ENCODE peak calls at places on chromosome 22, in nine cellular contexts. One of them, this sample, is unnamed.

GRCh38 chr22:40685406-40685805 is 6.1 kb downstream of the MCHR1 start:
- DNase-seq in chondrocyte: no peak
- DNase-seq in AG04450: no peak
- DNase-seq in left ventricle myocardium inferior: no peak
- DNase-seq in fibroblast of mammary gland: no peak
- DNase-seq in left lung: no peak
- DNase-seq in lower lobe of right lung: no peak
- DNase-seq in type B pancreatic cell: no peak
- DNase-seq in NCI-H774: no peak
- DNase-seq in this sample: no peak

GRCh38 chr22:22712666-22713365 is 68.4 kb downstream of the GGTLC2 start:
- DNase-seq in NCI-H774: no peak
- DNase-seq in type B pancreatic cell: no peak
- DNase-seq in lower lobe of right lung: no peak
- DNase-seq in fibroblast of mammary gland: no peak
- DNase-seq in AG04450: no peak
- DNase-seq in left ventricle myocardium inferior: no peak
- DNase-seq in left lung: no peak
- DNase-seq in chondrocyte: no peak
- DNase-seq in this sample: peak

GRCh38 chr22:26845016-26845728 is 187.8 kb downstream of the MIAT start:
- DNase-seq in NCI-H774: no peak
- DNase-seq in AG04450: no peak
- DNase-seq in lower lobe of right lung: no peak
- DNase-seq in fibroblast of mammary gland: no peak
- DNase-seq in chondrocyte: no peak
- DNase-seq in left lung: no peak
- DNase-seq in type B pancreatic cell: no peak
- DNase-seq in left ventricle myocardium inferior: no peak
- DNase-seq in this sample: no peak

GRCh38 chr22:44714703-44715350 is 12.8 kb downstream of the PRR5 start:
- DNase-seq in NCI-H774: no peak
- DNase-seq in type B pancreatic cell: no peak
- DNase-seq in AG04450: no peak
- DNase-seq in chondrocyte: no peak
- DNase-seq in fibroblast of mammary gland: no peak
- DNase-seq in left lung: no peak
- DNase-seq in lower lobe of right lung: no peak
- DNase-seq in left ventricle myocardium inferior: no peak
- DNase-seq in this sample: peak

GRCh38 chr22:19035474-19036228 is 86.6 kb downstream of the DGCR2 start:
- DNase-seq in AG04450: no peak
- DNase-seq in NCI-H774: no peak
- DNase-seq in type B pancreatic cell: peak
- DNase-seq in fibroblast of mammary gland: no peak
- DNase-seq in left ventricle myocardium inferior: no peak
- DNase-seq in chondrocyte: no peak
- DNase-seq in left lung: no peak
- DNase-seq in lower lobe of right lung: peak
- DNase-seq in this sample: peak

GRCh38 chr22:32423664-32424063 is 11.6 kb upstream of the RTCB start:
- DNase-seq in NCI-H774: no peak
- DNase-seq in fibroblast of mammary gland: no peak
- DNase-seq in lower lobe of right lung: no peak
- DNase-seq in left lung: no peak
- DNase-seq in AG04450: no peak
- DNase-seq in chondrocyte: no peak
- DNase-seq in left ventricle myocardium inferior: no peak
- DNase-seq in type B pancreatic cell: no peak
- DNase-seq in this sample: no peak

GRCh38 chr22:43819691-43820670 is 7.9 kb upstream of the EFCAB6 start:
- DNase-seq in type B pancreatic cell: peak
- DNase-seq in AG04450: no peak
- DNase-seq in chondrocyte: no peak
- DNase-seq in lower lobe of right lung: no peak
- DNase-seq in left ventricle myocardium inferior: no peak
- DNase-seq in left lung: no peak
- DNase-seq in fibroblast of mammary gland: no peak
- DNase-seq in NCI-H774: no peak
- DNase-seq in this sample: no peak

GRCh38 chr22:21951931-21952465 is 650 bp downstream of the PPM1F start:
- DNase-seq in left ventricle myocardium inferior: peak
- DNase-seq in AG04450: peak
- DNase-seq in chondrocyte: no peak
- DNase-seq in type B pancreatic cell: no peak
- DNase-seq in fibroblast of mammary gland: peak
- DNase-seq in NCI-H774: no peak
- DNase-seq in left lung: peak
- DNase-seq in lower lobe of right lung: peak
- DNase-seq in this sample: peak

GRCh38 chr22:20319041-20319744 is 667 bp downstream of the DGCR6L start:
- DNase-seq in AG04450: no peak
- DNase-seq in left lung: no peak
- DNase-seq in chondrocyte: no peak
- DNase-seq in type B pancreatic cell: peak
- DNase-seq in left ventricle myocardium inferior: no peak
- DNase-seq in fibroblast of mammary gland: no peak
- DNase-seq in lower lobe of right lung: peak
- DNase-seq in NCI-H774: no peak
- DNase-seq in this sample: peak

GRCh38 chr22:47163876-47164513 is 401.5 kb downstream of the TBC1D22A start:
- DNase-seq in left lung: peak
- DNase-seq in AG04450: no peak
- DNase-seq in left ventricle myocardium inferior: peak
- DNase-seq in chondrocyte: peak
- DNase-seq in NCI-H774: no peak
- DNase-seq in fibroblast of mammary gland: no peak
- DNase-seq in lower lobe of right lung: peak
- DNase-seq in type B pancreatic cell: no peak
- DNase-seq in this sample: peak

This sample was measured in aorta.